ENCODE peak calls at places on chromosomes 3 and 15, in five cellular contexts. A, F, J, O and Y are unnamed samples.

GRCh38 chr15:89936051-89936792 is 23.5 kb upstream of the ARPIN start:
- DNase-seq in O (no peak), J (peak), F (no peak), A (no peak), Y (no peak)

GRCh38 chr3:107285197-107285596 is 92.0 kb upstream of the CCDC54 start:
- DNase-seq in A (peak), F (no peak), J (no peak), O (no peak), Y (no peak)

GRCh38 chr3:171441381-171441780 is 18.8 kb downstream of the TNIK start:
- DNase-seq in O (no peak), F (no peak), J (no peak), A (no peak), Y (no peak)

GRCh38 chr3:13500133-13500885 is 20.2 kb downstream of the HDAC11 start:
- DNase-seq in O (peak), A (peak), J (no peak), F (no peak), Y (no peak)

GRCh38 chr3:150335631-150336030 is 72.5 kb upstream of the TSC22D2 start:
- DNase-seq in J (no peak), F (no peak), O (no peak), A (no peak), Y (no peak)

GRCh38 chr3:126109146-126109859 is 25.4 kb upstream of the SLC41A3 start:
- DNase-seq in F (no peak), J (no peak), O (no peak), A (no peak), Y (no peak)

GRCh38 chr3:77668398-77668797 is 628.5 kb downstream of the ROBO2 start:
- DNase-seq in F (no peak), J (no peak), O (no peak), A (no peak), Y (peak)

GRCh38 chr3:129908417-129908816 is 14.9 kb upstream of the TMCC1 start:
- DNase-seq in J (no peak), O (no peak), A (no peak), F (no peak), Y (no peak)

GRCh38 chr15:101172421-101173097 is 79.3 kb downstream of the CHSY1 start:
- DNase-seq in O (no peak), F (no peak), A (no peak), J (peak), Y (peak)